ENCODE peak calls at places on chromosomes 12 and 14, in ten cellular contexts. U is psoas muscle; D is NCI-H1694 treated with DMSO at 0.1 percent for 48 hours; Q is skeletal muscle cell; T is NCI-H345; Y is NCI-H1417; Z is GM23248; N is GM23338; H is brain microvascular endothelial cell; F is activated CD4-positive, alpha-beta T cell treated with anti-CD3 and anti-CD28 coated beads, Interleukin-2, amount 10 ng/mL, durations not matched to agents 7 days and 5 days. G is an unnamed sample.

GRCh38 chr14:94681300-94682060 is 69.3 kb downstream of the SERPINA3 start:
- DNase-seq in N (peak), Z (peak), T (peak), D (peak), U (no peak), H (peak), Q (peak), Y (no peak), F (peak), G (no peak)

GRCh38 chr12:49017764-49018281 is 753 bp downstream of the PRKAG1 start:
- DNase-seq in N (no peak), U (peak), T (no peak), Q (no peak), Z (peak), H (peak), Y (no peak), D (no peak), F (peak), G (peak)

GRCh38 chr14:24196071-24197061 is 1.1 kb upstream of the TM9SF1 start:
- DNase-seq in F (no peak), D (no peak), Y (peak), Z (peak), N (peak), Q (no peak), U (no peak), H (no peak), T (no peak), G (no peak)

GRCh38 chr14:102046337-102047278 is 40.2 kb downstream of the HSP90AA1 start:
- DNase-seq in U (peak), T (peak), F (no peak), N (peak), Y (peak), H (no peak), D (no peak), Q (no peak), Z (peak), G (peak)

GRCh38 chr14:90546767-90547166 is 149.9 kb downstream of the CALM1 start:
- DNase-seq in U (no peak), Q (no peak), F (no peak), N (no peak), T (no peak), Y (peak), H (no peak), Z (no peak), D (no peak), G (no peak)

GRCh38 chr14:64766430-64767151 is 62.4 kb downstream of the PLEKHG3 start:
- DNase-seq in F (no peak), D (no peak), H (no peak), N (peak), Z (no peak), Y (no peak), T (no peak), Q (no peak), U (no peak), G (no peak)

GRCh38 chr14:102683399-102684275 is 91.2 kb downstream of the RCOR1 start:
- DNase-seq in T (no peak), U (no peak), F (no peak), H (no peak), Q (no peak), N (peak), D (no peak), Z (no peak), Y (no peak), G (no peak)

GRCh38 chr12:56243731-56244181 is 13.9 kb downstream of the SLC39A5 start:
- DNase-seq in N (no peak), U (no peak), H (no peak), Q (no peak), Y (no peak), F (no peak), D (no peak), T (no peak), Z (peak), G (no peak)

GRCh38 chr12:32756476-32757158 is 920 bp upstream of the YARS2 start:
- DNase-seq in T (no peak), F (no peak), Y (peak), Q (no peak), N (peak), U (no peak), Z (no peak), H (no peak), D (peak), G (no peak)

GRCh38 chr12:116726749-116727148 is 11.1 kb downstream of the SPRING1 start:
- DNase-seq in F (no peak), U (no peak), Q (no peak), T (no peak), Z (no peak), Y (no peak), N (peak), H (no peak), D (no peak), G (no peak)

GRCh38 chr12:112891093-112892024 is 15.4 kb upstream of the OAS1 start:
- DNase-seq in Z (no peak), D (no peak), Y (no peak), Q (no peak), T (no peak), N (no peak), F (no peak), U (peak), H (no peak), G (no peak)

GRCh38 chr14:68576496-68577244 is 216.2 kb downstream of the ZFP36L1 start:
- DNase-seq in Q (no peak), Y (no peak), N (no peak), U (no peak), T (no peak), Z (peak), H (peak), D (no peak), F (no peak), G (no peak)

GRCh38 chr14:92794547-92794941 is 439 bp downstream of the GOLGA5 start:
- DNase-seq in Z (peak), N (peak), Y (peak), Q (no peak), D (no peak), U (no peak), H (no peak), F (no peak), T (no peak), G (no peak)

GRCh38 chr12:51270067-51270846 is at the start of gene SMAGP:
- DNase-seq in D (no peak), H (peak), U (peak), F (peak), T (peak), N (peak), Y (peak), Z (peak), Q (no peak), G (no peak)

GRCh38 chr12:80509781-80510556 is 65.9 kb downstream of the PTPRQ start:
- DNase-seq in T (no peak), N (no peak), D (no peak), F (no peak), Q (peak), Z (peak), U (no peak), Y (peak), H (peak), G (no peak)

GRCh38 chr14:28755930-28756895 is 10.4 kb upstream of the FOXG1 start:
- DNase-seq in H (no peak), F (no peak), U (no peak), D (no peak), Y (no peak), T (no peak), N (peak), Q (no peak), Z (no peak), G (no peak)

GRCh38 chr12:6538420-6539275 is 4.3 kb downstream of the GAPDH start:
- DNase-seq in F (no peak), Y (peak), N (peak), U (peak), Z (peak), D (no peak), T (no peak), H (no peak), Q (no peak), G (no peak)

GRCh38 chr12:79874665-79875064 is 60.2 kb downstream of the PPP1R12A start:
- DNase-seq in Z (no peak), U (no peak), H (no peak), Q (no peak), F (no peak), T (no peak), N (peak), Y (no peak), D (no peak), G (no peak)

GRCh38 chr14:43356984-43357545 is 1150.0 kb downstream of the FSCB start:
- DNase-seq in Q (no peak), U (no peak), N (no peak), Z (no peak), T (peak), D (no peak), Y (no peak), H (no peak), F (no peak), G (no peak)

GRCh38 chr12:108468149-108468968 is 46.7 kb upstream of the FICD start:
- DNase-seq in H (peak), Q (no peak), T (no peak), F (peak), D (no peak), N (peak), Y (peak), U (no peak), Z (peak), G (no peak)

GRCh38 chr12:6363330-6364036 is 11.9 kb downstream of the SCNN1A start:
- DNase-seq in H (no peak), Q (no peak), T (no peak), Z (peak), N (peak), D (no peak), U (peak), F (peak), Y (peak), G (no peak)

GRCh38 chr14:104777808-104778249 is 17.7 kb downstream of the AKT1 start:
- DNase-seq in Z (no peak), D (no peak), N (no peak), Q (no peak), U (no peak), Y (no peak), F (no peak), T (no peak), H (no peak), G (no peak)

GRCh38 chr12:109944975-109945374 is 44.9 kb downstream of the TCHP start:
- DNase-seq in Q (no peak), T (no peak), N (peak), Z (no peak), D (no peak), F (no peak), U (no peak), H (peak), Y (no peak), G (peak)

GRCh38 chr12:131535779-131536178 is 175.1 kb upstream of the SFSWAP start:
- DNase-seq in N (no peak), F (no peak), Z (no peak), Q (no peak), Y (no peak), H (no peak), D (no peak), T (no peak), U (no peak), G (no peak)

GRCh38 chr12:42094277-42094676 is 50.4 kb downstream of the GXYLT1 start:
- DNase-seq in N (no peak), Y (no peak), H (peak), D (no peak), F (peak), U (no peak), Z (peak), T (no peak), Q (peak), G (no peak)

GRCh38 chr14:100825691-100826331 is at the start of gene MEG3:
- DNase-seq in Q (peak), N (no peak), H (peak), Y (no peak), D (no peak), Z (peak), T (no peak), F (no peak), U (peak), G (no peak)

GRCh38 chr12:45166056-45166455 is 49.8 kb upstream of the ANO6 start:
- DNase-seq in H (no peak), N (no peak), U (no peak), Q (no peak), Y (no peak), Z (no peak), T (no peak), D (no peak), F (no peak), G (no peak)

GRCh38 chr12:538731-539539 is 79.2 kb downstream of the B4GALNT3 start:
- DNase-seq in Z (peak), U (peak), F (peak), N (no peak), H (peak), D (peak), Y (no peak), T (peak), Q (no peak), G (no peak)

GRCh38 chr12:100959481-100959880 is 164.9 kb downstream of the ANO4 start:
- DNase-seq in H (peak), N (no peak), D (no peak), Y (no peak), T (no peak), Z (peak), Q (peak), F (no peak), U (no peak), G (no peak)

GRCh38 chr12:106281056-106281782 is 21.3 kb upstream of the TCP11L2 start:
- DNase-seq in Y (peak), T (no peak), D (no peak), N (no peak), F (no peak), H (no peak), Z (no peak), U (no peak), Q (no peak), G (no peak)

GRCh38 chr12:68121143-68121542 is 38.4 kb downstream of the IFNG start:
- DNase-seq in D (no peak), F (no peak), U (no peak), T (no peak), Z (no peak), N (no peak), Y (no peak), Q (no peak), H (no peak), G (no peak)

GRCh38 chr12:4763549-4763948 is 43.3 kb downstream of the GALNT8 start:
- DNase-seq in D (peak), H (no peak), F (no peak), Q (no peak), Y (no peak), U (peak), Z (no peak), T (no peak), N (peak), G (peak)

GRCh38 chr12:97541366-97541765 is 78.8 kb downstream of the RMST start:
- DNase-seq in U (no peak), D (no peak), T (no peak), Y (no peak), Q (no peak), F (no peak), N (no peak), Z (no peak), H (no peak), G (no peak)

GRCh38 chr14:24695265-24696241 is 61.6 kb upstream of the GZMB start:
- DNase-seq in D (no peak), H (no peak), F (no peak), Q (no peak), Y (no peak), U (no peak), Z (no peak), T (no peak), N (no peak), G (no peak)

GRCh38 chr14:60195179-60195810 is 30.1 kb upstream of the DHRS7 start:
- DNase-seq in Z (no peak), F (no peak), Y (no peak), T (no peak), H (no peak), N (peak), D (no peak), U (no peak), Q (no peak), G (no peak)

GRCh38 chr12:28132398-28132797 is 57.9 kb upstream of the CCDC91 start:
- DNase-seq in Y (no peak), N (no peak), F (no peak), Q (no peak), H (no peak), T (no peak), U (no peak), D (no peak), Z (no peak), G (no peak)

G was measured in NCI-H2227 treated with DMSO at 0.1 percent for 48 hours.